ENCODE peak calls at places on chromosome 19, in six cellular contexts. N is GM23248, M is neural progenitor cell, R is HCT116, P is SK-N-SH, C is PC-3. S is an unnamed sample.

GRCh38 chr19:38321646-38322323 is 2.1 kb downstream of the KCNK6 start:
- DNase-seq in N (peak), P (no peak), M (peak), C (no peak), R (no peak), S (no peak)

GRCh38 chr19:17931532-17932191 is 1.2 kb upstream of the CCDC124 start:
- DNase-seq in C (no peak), M (peak), P (no peak), R (no peak), N (no peak), S (no peak)

GRCh38 chr19:51407631-51408131 is 9.8 kb downstream of the SIGLEC10 start:
- DNase-seq in P (no peak), M (peak), R (peak), C (peak), N (peak), S (no peak)

GRCh38 chr19:18157465-18158063 is 4.6 kb downstream of the PIK3R2 start:
- DNase-seq in N (no peak), C (no peak), R (no peak), P (peak), M (peak), S (no peak)

GRCh38 chr19:14719162-14719561 is 29.3 kb downstream of the ZNF333 start:
- DNase-seq in R (no peak), M (no peak), N (no peak), P (no peak), C (no peak), S (no peak)

GRCh38 chr19:49064029-49064629 is 489 bp downstream of the NTF4 start:
- DNase-seq in M (peak), R (no peak), N (no peak), C (no peak), P (peak), S (no peak)

GRCh38 chr19:48813123-48813911 is 2.5 kb upstream of the BCAT2 start:
- DNase-seq in C (no peak), P (peak), N (no peak), R (no peak), M (peak), S (no peak)

GRCh38 chr19:58037927-58038687 is 4.3 kb downstream of the ZSCAN1 start:
- DNase-seq in C (no peak), P (no peak), M (peak), R (no peak), N (peak), S (no peak)

GRCh38 chr19:19300613-19301012 is 19.7 kb downstream of the SUGP1 start:
- DNase-seq in R (no peak), M (no peak), P (no peak), C (no peak), N (no peak), S (no peak)

GRCh38 chr19:52748336-52748950 is 13.6 kb upstream of the ZNF611 start:
- DNase-seq in R (no peak), C (peak), N (peak), M (peak), P (peak), S (no peak)

DNA sequence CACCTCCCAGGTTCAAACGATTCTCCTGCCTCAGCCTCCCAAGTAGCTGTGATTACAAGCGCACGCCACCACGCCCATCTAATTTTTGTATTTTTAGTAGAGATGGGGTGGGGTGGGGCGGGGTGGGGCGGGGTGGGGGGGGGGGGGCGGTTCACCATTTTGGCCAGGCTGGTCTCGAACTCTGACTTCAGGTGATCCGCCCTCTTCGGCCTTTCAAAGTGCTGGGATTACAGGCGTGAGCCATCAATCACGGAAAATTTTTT is 541 bp upstream of the DPP9 start:
- DNase-seq in R (no peak), C (no peak), P (no peak), M (no peak), N (no peak), S (no peak)
- H3K4me3 ChIP-seq in R (peak), C (peak), P (peak), M (peak), N (peak), S (peak)

GRCh38 chr19:46760363-46760762 is 14.1 kb upstream of the STRN4 start:
- DNase-seq in P (no peak), C (no peak), N (no peak), M (no peak), R (no peak), S (no peak)
- H3K9ac ChIP-seq in P (no peak), C (no peak), N (peak), M (no peak), R (no peak), S (no peak)

GRCh38 chr19:10525636-10526035 is 8.4 kb upstream of the S1PR5 start:
- DNase-seq in C (no peak), M (no peak), R (no peak), N (no peak), P (no peak), S (no peak)
- TF ChIP-seq EZH2phosphoT487 in C (no peak), M (no peak), R (no peak), N (no peak), P (no peak), S (no peak)

DNA sequence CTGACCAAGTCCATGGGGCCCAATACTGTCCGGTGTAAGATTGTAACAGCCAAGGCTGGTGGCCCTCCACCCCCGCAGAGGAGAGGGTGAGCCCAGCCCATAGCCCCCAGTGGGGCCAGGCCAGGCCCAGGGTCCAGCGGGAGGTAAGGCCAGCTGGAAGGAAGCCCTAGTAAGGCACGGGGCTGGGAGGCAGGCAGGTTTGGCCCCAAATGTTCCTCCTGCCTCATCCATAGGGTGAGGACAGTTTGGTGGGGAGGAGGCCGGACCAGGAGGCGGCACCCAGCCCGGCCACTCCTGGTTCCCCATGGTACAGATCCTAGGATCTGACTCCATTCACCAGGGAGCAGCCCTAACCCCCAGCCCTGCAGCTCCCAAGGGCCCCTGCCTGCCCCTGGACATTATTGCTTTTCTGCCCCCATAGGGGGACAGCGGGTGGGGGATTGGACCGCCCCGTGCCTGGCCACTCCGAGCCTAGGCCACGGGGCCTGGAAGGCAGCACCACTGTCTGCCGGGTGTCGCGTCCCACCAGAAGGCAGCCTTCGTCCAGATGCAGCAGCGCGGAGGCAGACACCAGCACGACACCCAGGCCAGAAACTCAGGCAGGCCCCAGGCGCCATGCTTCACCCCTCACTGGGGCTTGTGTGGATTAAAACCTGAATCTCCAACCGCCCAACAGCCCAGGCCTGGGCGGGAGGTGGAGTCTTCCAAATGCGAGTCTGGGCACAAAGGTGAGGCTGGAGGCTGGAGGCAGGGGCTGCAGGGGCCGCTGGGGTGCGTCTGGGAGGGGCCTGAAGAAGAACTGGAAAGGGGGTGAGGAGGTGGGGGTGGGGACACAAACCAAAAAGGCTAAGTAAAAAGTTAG is 6.7 kb upstream of the CCNP start:
- DNase-seq in C (no peak), R (no peak), N (no peak), P (no peak), M (no peak), S (no peak)
- H3K4me3 ChIP-seq in C (no peak), R (no peak), N (no peak), P (no peak), M (no peak), S (no peak)

S was measured in MM.1S.